ENCODE peak calls at places on chromosomes 6 and 20, in eight cellular contexts. R, Z, L, X, F, I, K and N are unnamed samples.

GRCh38 chr6:83193747-83194582 is 808 bp downstream of the RWDD2A start:
- DNase-seq in R (peak; percentile 37), Z (peak; percentile 68), L (peak; percentile 66), X (no peak), F (no peak), I (no peak), K (peak; percentile 4), N (no peak)

GRCh38 chr6:130896249-130896648 is 69.0 kb downstream of the SMLR1 start:
- DNase-seq in R (no peak), Z (no peak), L (no peak), X (no peak), F (no peak), I (no peak), K (no peak), N (no peak)

GRCh38 chr6:112298816-112299281 is 44.5 kb upstream of the LAMA4 start:
- DNase-seq in R (peak; percentile 74), Z (peak; percentile 30), L (no peak), X (peak; percentile 41), F (peak; percentile 89), I (peak; percentile 68), K (no peak), N (peak; percentile 93)

GRCh38 chr6:115945306-115945705 is 115.4 kb downstream of the FRK start:
- DNase-seq in R (peak; percentile 31), Z (no peak), L (no peak), X (no peak), F (peak; percentile 3), I (peak; percentile 31), K (no peak), N (no peak)

GRCh38 chr20:42270539-42270938 is 652.4 kb upstream of the CHD6 start:
- DNase-seq in R (no peak), Z (no peak), L (no peak), X (no peak), F (no peak), I (no peak), K (no peak), N (no peak)

GRCh38 chr20:22617160-22617559 is 32.8 kb upstream of the FOXA2 start:
- DNase-seq in R (no peak), Z (peak; percentile 24), L (no peak), X (no peak), F (peak; percentile 0), I (no peak), K (no peak), N (no peak)

GRCh38 chr20:51326241-51326819 is 216.2 kb downstream of the NFATC2 start:
- DNase-seq in R (peak; percentile 24), Z (peak; percentile 87), L (no peak), X (no peak), F (peak; percentile 61), I (peak; percentile 40), K (peak; percentile 10), N (peak; percentile 75)

GRCh38 chr6:44335631-44336030 is 6.8 kb upstream of the SPATS1 start:
- DNase-seq in R (no peak), Z (no peak), L (no peak), X (no peak), F (no peak), I (no peak), K (no peak), N (no peak)

GRCh38 chr20:43463864-43464785 is 6.4 kb downstream of the SRSF6 start:
- DNase-seq in R (no peak), Z (no peak), L (no peak), X (no peak), F (no peak), I (no peak), K (no peak), N (no peak)

GRCh38 chr6:35185302-35185681 is 28.5 kb upstream of the SCUBE3 start:
- DNase-seq in R (peak; percentile 66), Z (peak; percentile 66), L (no peak), X (no peak), F (peak; percentile 43), I (peak; percentile 73), K (no peak), N (peak; percentile 43)

GRCh38 chr20:43537921-43538854 is 20.6 kb upstream of the SGK2 start:
- DNase-seq in R (peak; percentile 75), Z (peak; percentile 73), L (peak; percentile 56), X (peak; percentile 22), F (peak; percentile 79), I (peak; percentile 75), K (peak; percentile 58), N (peak; percentile 66)

GRCh38 chr20:3494218-3494617 is 23.4 kb downstream of the ATRN start:
- DNase-seq in R (no peak), Z (no peak), L (no peak), X (no peak), F (no peak), I (no peak), K (no peak), N (no peak)

GRCh38 chr6:31734703-31735500 is 1.4 kb downstream of the CLIC1 start:
- DNase-seq in R (peak; percentile 62), Z (peak; percentile 64), L (peak; percentile 42), X (no peak), F (peak; percentile 46), I (peak; percentile 65), K (peak; percentile 67), N (peak; percentile 74)

GRCh38 chr6:25649611-25650010 is 2.4 kb upstream of the SCGN start:
- DNase-seq in R (peak; percentile 64), Z (no peak), L (no peak), X (no peak), F (peak; percentile 10), I (peak; percentile 57), K (no peak), N (peak; percentile 1)

GRCh38 chr6:139473239-139473701 is 98.8 kb upstream of the CITED2 start:
- DNase-seq in R (peak; percentile 34), Z (no peak), L (peak; percentile 51), X (no peak), F (peak; percentile 82), I (no peak), K (no peak), N (peak; percentile 20)
- H3K4me3 ChIP-seq in R (no peak overlapping the region), Z (no peak overlapping the region), L (no peak overlapping the region), X (no peak overlapping the region), F (no peak overlapping the region), I (no peak overlapping the region), K (no peak overlapping the region), N (no peak overlapping the region)

DNA sequence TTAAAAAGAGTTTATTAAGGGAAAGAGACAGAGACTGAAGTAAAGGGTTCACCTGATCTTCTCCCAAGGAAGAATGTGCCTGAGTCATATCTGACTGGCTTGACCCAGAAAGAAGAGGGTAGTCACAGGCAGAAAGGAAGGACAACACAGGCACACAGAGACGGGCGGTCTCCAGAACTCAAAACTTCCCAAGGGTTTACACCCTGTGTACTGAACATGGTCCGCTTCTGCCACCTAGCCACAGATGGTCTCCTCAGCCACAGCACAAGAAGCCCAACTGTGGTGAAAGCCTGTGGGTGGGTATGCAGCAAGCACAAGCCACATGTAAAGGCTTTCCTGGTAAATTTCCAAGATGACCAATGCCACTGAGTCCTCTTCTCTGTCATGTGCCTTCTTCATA is 17.2 kb downstream of the UNC5CL start:
- DNase-seq in R (peak; percentile 51), Z (peak; percentile 25), L (peak; percentile 54), X (peak; percentile 27), F (peak; percentile 49), I (peak; percentile 38), K (no peak), N (peak; percentile 40)
- TF ChIP-seq CTCF in R (no peak), Z (peak; percentile 6), L (no peak), X (peak; percentile 38), F (peak; percentile 36), I (peak; percentile 19), K (no peak), N (no peak)

GRCh38 chr6:81820422-81820821 is 67.9 kb upstream of the TENT5A start:
- DNase-seq in R (no peak), Z (no peak), L (no peak), X (no peak), F (no peak), I (no peak), K (no peak), N (no peak)
- H3K4me3 ChIP-seq in R (no peak overlapping the region), Z (no peak overlapping the region), L (no peak overlapping the region), X (no peak overlapping the region), F (no peak overlapping the region), I (no peak overlapping the region), K (no peak overlapping the region), N (no peak overlapping the region)

GRCh38 chr20:54364919-54365318 is 110.5 kb upstream of the DOK5 start:
- DNase-seq in R (no peak), Z (no peak), L (no peak), X (no peak), F (no peak), I (no peak), K (no peak), N (no peak)
- TF ChIP-seq CTCF in R (no peak), Z (no peak), L (no peak), X (no peak), F (no peak), I (no peak), K (no peak), N (no peak)

DNA sequence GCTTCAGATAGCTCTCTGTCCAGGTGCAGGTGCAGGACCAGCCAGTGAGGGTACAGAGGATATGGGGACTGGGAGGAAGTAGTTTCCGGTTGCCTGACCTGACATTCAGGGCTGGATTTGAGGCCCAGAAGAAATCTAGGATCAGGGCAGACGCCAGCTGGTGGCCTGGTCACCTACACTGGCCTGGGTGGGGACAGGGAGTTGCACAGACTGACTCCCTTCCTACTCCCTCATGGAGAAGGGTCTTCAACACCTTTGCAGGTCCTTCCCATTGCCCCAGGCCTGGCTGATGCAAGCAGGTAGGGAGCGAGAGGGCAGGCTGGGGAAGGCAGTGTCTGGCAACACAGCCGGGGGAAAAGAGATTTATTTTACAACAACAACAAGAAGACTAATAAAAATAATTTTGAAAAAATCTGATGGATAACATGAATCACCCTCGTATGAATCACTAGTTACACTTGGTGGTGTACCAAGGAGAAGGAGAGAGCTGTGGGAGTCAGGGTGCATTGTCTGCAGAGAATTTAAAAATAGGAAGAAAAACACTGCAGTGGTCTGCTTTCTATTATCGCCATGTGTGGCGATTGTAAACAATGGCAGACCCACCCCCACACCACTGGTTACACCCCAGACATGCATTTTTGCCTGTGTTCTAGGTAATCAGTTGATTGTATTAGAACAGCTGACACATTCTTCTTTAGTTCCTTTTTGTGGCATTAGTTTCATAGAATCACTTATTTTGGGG is 62.3 kb upstream of the SNX9 start:
- DNase-seq in R (peak; percentile 83), Z (no peak), L (no peak), X (peak; percentile 84), F (peak; percentile 96), I (peak; percentile 93), K (no peak), N (peak; percentile 95)
- H3K4me3 ChIP-seq in R (peak overlapping the region; percentile 24), Z (no peak overlapping the region), L (no peak overlapping the region), X (no peak overlapping the region), F (no peak overlapping the region), I (no peak overlapping the region), K (no peak overlapping the region), N (no peak overlapping the region)

DNA sequence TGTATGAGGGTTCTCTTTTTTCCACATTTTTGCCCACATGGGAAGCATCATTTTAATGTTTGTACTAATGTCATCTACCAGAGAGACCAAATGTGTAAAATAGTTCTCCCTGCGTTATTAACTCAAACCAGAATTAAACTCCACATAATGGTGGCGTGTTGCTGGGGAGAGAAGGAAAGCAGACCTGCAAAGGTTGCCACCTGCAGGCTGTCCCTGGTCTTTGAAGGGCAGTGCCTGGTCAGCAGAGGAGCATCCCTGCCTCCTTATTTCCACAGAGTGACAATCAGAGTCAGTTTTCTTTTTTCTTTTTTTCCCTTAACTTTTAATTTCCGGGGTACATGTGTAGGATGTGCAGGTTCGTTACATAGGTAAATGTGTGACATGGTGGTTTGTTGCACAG is 214.5 kb downstream of the TBX18 start:
- DNase-seq in R (no peak), Z (no peak), L (no peak), X (no peak), F (no peak), I (no peak), K (no peak), N (peak; percentile 12)
- TF ChIP-seq CTCF in R (no peak), Z (peak; percentile 14), L (no peak), X (peak; percentile 25), F (peak; percentile 12), I (peak; percentile 34), K (no peak), N (peak; percentile 31)

GRCh38 chr20:20710847-20711315 is 1.6 kb downstream of the RALGAPA2 start:
- DNase-seq in R (no peak), Z (no peak), L (no peak), X (no peak), F (no peak), I (no peak), K (peak; percentile 32), N (no peak)
- H3K4me3 ChIP-seq in R (no peak overlapping the region), Z (no peak overlapping the region), L (peak overlapping the region; percentile 89), X (no peak overlapping the region), F (no peak overlapping the region), I (no peak overlapping the region), K (peak overlapping the region; percentile 98), N (no peak overlapping the region)